ENCODE peak calls at places on chromosome 10, in six cellular contexts. A is cardiac muscle cell; T is uterus; F is pancreas; P is CD8-positive, alpha-beta memory T cell; L is epithelial cell of esophagus. D is an unnamed sample.
A peak's percentile ranks its signal among the peaks of the same experiment; 100 is the strongest.

GRCh38 chr10:133461841-133462240 is 8.1 kb downstream of the SCART1 start:
- DNase-seq in L (no peak), T (no peak), F (peak; percentile 49), A (no peak), P (no peak), D (no peak)

GRCh38 chr10:29720149-29720548 is 85.4 kb upstream of the SVIL start:
- DNase-seq in A (no peak), F (no peak), T (no peak), P (no peak), L (no peak), D (no peak)

GRCh38 chr10:123784636-123785035 is 107.0 kb downstream of the CPXM2 start:
- DNase-seq in L (no peak), P (no peak), A (no peak), T (no peak), F (no peak), D (no peak)

GRCh38 chr10:126349096-126349495 is 39.2 kb downstream of the ADAM12 start:
- DNase-seq in F (no peak), A (no peak), T (no peak), P (no peak), L (no peak), D (no peak)

GRCh38 chr10:55550241-55550640 is 749.2 kb upstream of the PCDH15 start:
- DNase-seq in A (no peak), F (no peak), P (no peak), T (no peak), L (peak; percentile 54), D (no peak)

GRCh38 chr10:61760943-61761824 is 98.5 kb downstream of the CABCOCO1 start:
- DNase-seq in P (no peak), L (peak; percentile 68), A (no peak), F (no peak), T (no peak), D (no peak)

GRCh38 chr10:19133992-19134391 is 85.4 kb downstream of the MALRD1 start:
- DNase-seq in P (no peak), A (no peak), F (no peak), T (no peak), L (no peak), D (no peak)

GRCh38 chr10:94194256-94194655 is 168.5 kb downstream of the NOC3L start:
- DNase-seq in T (no peak), L (peak; percentile 82), P (no peak), F (no peak), A (no peak), D (no peak)

GRCh38 chr10:72612203-72612826 is 13.6 kb downstream of the MICU1 start:
- DNase-seq in F (no peak), T (no peak), A (peak; percentile 11), P (no peak), L (peak; percentile 25), D (no peak)

GRCh38 chr10:91196268-91197043 is 24.0 kb upstream of the PCGF5 start:
- DNase-seq in L (peak; percentile 49), T (no peak), A (no peak), P (no peak), F (no peak), D (no peak)

GRCh38 chr10:91197044-91197651 is 23.3 kb upstream of the PCGF5 start:
- DNase-seq in T (no peak), A (no peak), F (no peak), P (no peak), L (no peak), D (no peak)

GRCh38 chr10:91201213-91201996 is 19.1 kb upstream of the PCGF5 start:
- DNase-seq in F (no peak), L (no peak), T (no peak), P (no peak), A (no peak), D (no peak)

GRCh38 chr10:91200314-91201212 is 19.9 kb upstream of the PCGF5 start:
- DNase-seq in F (no peak), T (no peak), P (no peak), L (no peak), A (peak; percentile 63), D (no peak)

GRCh38 chr10:91198781-91199180 is 21.7 kb upstream of the PCGF5 start:
- DNase-seq in F (no peak), A (no peak), P (no peak), T (peak; percentile 29), L (peak; percentile 29), D (no peak)
- H3K4me3 ChIP-seq in F (no peak overlapping the region), A (no peak overlapping the region), P (no peak overlapping the region), T (no peak overlapping the region), L (no peak overlapping the region), D (no peak overlapping the region)

GRCh38 chr10:1514641-1515040 is 222.7 kb downstream of the ADARB2 start:
- DNase-seq in A (no peak), T (no peak), L (no peak), F (no peak), P (no peak), D (no peak)
- H3K4me3 ChIP-seq in A (no peak overlapping the region), T (no peak overlapping the region), L (no peak overlapping the region), F (no peak overlapping the region), P (no peak overlapping the region), D (no peak overlapping the region)

GRCh38 chr10:34288634-34289033 is 526.5 kb downstream of the PARD3 start:
- DNase-seq in T (no peak), F (no peak), A (no peak), L (peak; percentile 90), P (no peak), D (no peak)
- H3K4me3 ChIP-seq in T (no peak overlapping the region), F (no peak overlapping the region), A (no peak overlapping the region), L (no peak overlapping the region), P (no peak overlapping the region), D (no peak overlapping the region)

DNA sequence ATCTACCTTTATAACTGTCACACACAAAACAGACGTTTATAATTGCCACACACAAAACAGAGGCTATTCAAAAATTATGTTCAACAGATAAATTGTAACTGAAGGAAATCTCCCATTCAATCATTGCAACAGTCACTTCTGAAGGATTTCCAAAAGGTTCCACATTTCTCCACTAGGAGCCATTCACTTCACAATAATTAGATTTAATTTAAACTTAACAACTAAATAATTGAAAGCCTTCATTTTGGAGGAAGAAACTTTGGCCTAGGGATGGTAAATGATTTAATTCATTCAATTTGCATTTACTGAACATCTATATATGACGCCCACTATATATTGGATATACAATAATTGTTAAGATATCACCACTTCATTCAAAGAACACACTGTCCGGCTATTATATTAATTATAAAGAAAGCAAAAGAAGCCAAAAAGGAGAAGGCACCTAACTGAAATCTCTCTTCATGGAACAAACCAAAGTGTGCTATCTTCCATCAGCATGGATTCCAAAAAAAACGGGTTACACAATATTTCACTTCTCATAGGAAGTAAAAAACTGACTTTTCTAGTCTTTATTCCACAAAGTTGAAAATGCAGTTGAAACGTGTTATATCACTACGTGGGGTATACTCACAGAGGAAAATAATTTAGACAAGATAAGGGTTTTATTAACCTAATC is 1.7 kb downstream of the ATAD1 start:
- DNase-seq in L (no peak), F (no peak), T (no peak), P (no peak), A (no peak), D (no peak)
- H3K4me3 ChIP-seq in L (peak overlapping the region; percentile 86), F (peak overlapping the region; percentile 35), T (no peak overlapping the region), P (peak overlapping the region; percentile 70), A (peak overlapping the region; percentile 58), D (peak overlapping the region; percentile 83)

DNA sequence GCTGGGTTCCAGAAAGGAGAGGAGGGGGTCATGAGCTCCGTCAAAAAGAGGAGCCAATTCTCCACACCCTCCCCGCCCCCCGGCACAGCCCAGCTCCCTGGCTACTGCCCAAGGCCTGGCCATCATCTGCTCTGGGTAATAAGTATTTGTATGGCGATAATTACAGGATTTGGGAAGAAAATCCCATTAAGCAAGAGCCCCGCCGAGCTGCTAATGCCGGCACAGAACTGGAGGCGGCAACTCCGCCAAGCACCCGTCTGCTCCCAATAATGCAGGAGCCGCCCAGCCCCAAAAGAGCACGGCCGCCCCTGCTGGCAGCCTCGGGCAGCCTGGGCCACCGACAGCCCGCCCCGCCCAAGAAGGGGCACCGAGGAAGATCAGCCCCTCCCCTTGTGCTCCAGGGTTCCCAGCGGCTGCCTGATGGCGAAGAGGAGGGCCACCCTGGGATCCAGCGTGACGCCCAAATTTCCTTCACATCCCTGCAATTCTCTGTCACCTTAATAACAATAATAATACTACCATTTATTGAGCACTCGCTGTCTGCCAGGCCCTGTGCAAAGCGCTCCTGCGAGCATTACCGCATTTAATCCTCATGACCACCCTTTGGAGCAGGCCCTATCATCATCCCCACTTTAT is 5.9 kb downstream of the SLIT1 start:
- DNase-seq in P (no peak), A (peak; percentile 70), F (no peak), L (no peak), T (no peak), D (no peak)
- H3K4me3 ChIP-seq in P (no peak overlapping the region), A (no peak overlapping the region), F (no peak overlapping the region), L (no peak overlapping the region), T (no peak overlapping the region), D (no peak overlapping the region)

D was measured in lower lobe of right lung.